ENCODE peak calls at places on chromosomes 6 and 20, in four cellular contexts. N, M, F and T are unnamed samples.

GRCh38 chr6:145491126-145491525 is 244.2 kb downstream of the EPM2A start:
- DNase-seq in N (no peak), M (no peak), F (no peak), T (no peak)

GRCh38 chr6:116019428-116019827 is 41.3 kb downstream of the FRK start:
- DNase-seq in N (peak), M (no peak), F (no peak), T (no peak)

GRCh38 chr6:38973178-38974057 is 75.2 kb upstream of the GLP1R start:
- DNase-seq in N (peak), M (peak), F (no peak), T (peak)

GRCh38 chr6:33313105-33313708 is 671 bp downstream of the TAPBP start:
- DNase-seq in N (no peak), M (peak), F (no peak), T (peak)

GRCh38 chr6:77463308-77463880 is at the start of gene HTR1B:
- DNase-seq in N (no peak), M (no peak), F (no peak), T (peak)

GRCh38 chr20:23995905-23996666 is 7.5 kb upstream of the GGTLC1 start:
- DNase-seq in N (no peak), M (peak), F (peak), T (peak)

GRCh38 chr6:149268146-149268545 is 49.4 kb upstream of the TAB2 start:
- DNase-seq in N (no peak), M (no peak), F (no peak), T (no peak)

GRCh38 chr6:3208096-3208774 is 19.2 kb downstream of the TUBB2B start:
- DNase-seq in N (no peak), M (peak), F (no peak), T (peak)

GRCh38 chr6:166221040-166221439 is 53.4 kb upstream of the TBXT start:
- DNase-seq in N (no peak), M (no peak), F (no peak), T (no peak)

GRCh38 chr6:162681447-162681846 is 46.1 kb downstream of the PRKN start:
- DNase-seq in N (no peak), M (no peak), F (no peak), T (no peak)

GRCh38 chr6:4274382-4275082 is 139.2 kb upstream of the ECI2 start:
- DNase-seq in N (no peak), M (peak), F (no peak), T (peak)

GRCh38 chr6:112827793-112828192 is 480.7 kb downstream of the RFPL4B start:
- DNase-seq in N (peak), M (no peak), F (no peak), T (no peak)

GRCh38 chr6:140078552-140079126 is 704.2 kb upstream of the CITED2 start:
- DNase-seq in N (no peak), M (no peak), F (no peak), T (peak)

GRCh38 chr6:130070747-130071146 is 52.4 kb downstream of the L3MBTL3 start:
- DNase-seq in N (no peak), M (no peak), F (no peak), T (no peak)

GRCh38 chr6:14719273-14719672 is 526.6 kb upstream of the JARID2 start:
- DNase-seq in N (no peak), M (no peak), F (no peak), T (no peak)

GRCh38 chr6:14713966-14714631 is 531.8 kb upstream of the JARID2 start:
- DNase-seq in N (no peak), M (no peak), F (no peak), T (no peak)

GRCh38 chr6:14720411-14721102 is 525.3 kb upstream of the JARID2 start:
- DNase-seq in N (no peak), M (no peak), F (no peak), T (no peak)

GRCh38 chr6:14716499-14717146 is 529.2 kb upstream of the JARID2 start:
- DNase-seq in N (no peak), M (no peak), F (no peak), T (no peak)

GRCh38 chr6:14717307-14717706 is 528.6 kb upstream of the JARID2 start:
- DNase-seq in N (no peak), M (no peak), F (no peak), T (no peak)
- TF ChIP-seq USF2 in N (no peak), M (no peak), F (no peak), T (no peak)

GRCh38 chr6:127737009-127737486 is 160.1 kb downstream of the C6orf58 start:
- DNase-seq in N (peak), M (peak), F (peak), T (peak)
- TF ChIP-seq CTCF in N (peak), M (peak), F (peak), T (peak)

DNA sequence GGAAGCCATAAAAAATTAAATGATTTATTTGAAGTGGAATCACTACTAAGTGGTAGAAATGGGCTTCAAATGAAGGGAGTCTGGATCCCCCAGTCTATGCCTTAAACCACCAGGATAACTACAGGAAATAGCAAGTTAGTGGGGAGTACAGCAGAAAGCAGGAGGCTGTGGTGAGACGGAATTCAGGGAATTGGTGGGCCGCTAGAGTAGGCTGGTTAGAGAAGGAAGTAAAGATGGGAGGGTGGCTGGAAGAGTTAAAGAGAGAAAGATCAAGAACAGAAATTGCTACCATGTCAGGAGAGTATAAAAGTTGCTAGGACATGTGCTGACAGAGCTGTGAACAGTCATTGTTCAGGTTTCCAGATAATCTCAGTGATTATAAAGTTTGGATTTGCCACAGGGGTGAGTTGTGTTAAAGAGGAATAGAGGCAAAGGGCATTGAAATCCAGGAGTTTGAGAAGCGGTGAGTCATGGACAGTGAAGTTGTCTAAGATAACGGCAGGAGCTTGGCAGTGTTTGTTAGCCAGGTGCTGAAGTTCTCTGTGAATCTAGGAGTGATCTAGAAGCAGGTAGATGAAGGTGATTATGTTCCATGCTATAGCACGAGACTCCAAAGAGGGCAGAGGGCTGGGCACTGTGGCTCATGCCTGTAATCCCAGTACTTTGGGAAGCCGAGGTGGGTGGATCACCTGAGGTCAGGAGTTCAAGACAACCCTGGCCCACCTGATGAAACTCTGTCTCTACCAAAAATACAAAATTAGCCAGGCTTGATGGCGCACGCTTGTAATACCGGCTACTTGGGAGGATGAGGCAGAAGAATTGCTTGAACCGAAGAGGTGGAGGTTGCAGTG is 13.7 kb upstream of the HINT3 start:
- DNase-seq in N (no peak), M (peak), F (no peak), T (peak)
- TF ChIP-seq CHD1 in N (no peak), M (no peak), F (no peak), T (no peak)

DNA sequence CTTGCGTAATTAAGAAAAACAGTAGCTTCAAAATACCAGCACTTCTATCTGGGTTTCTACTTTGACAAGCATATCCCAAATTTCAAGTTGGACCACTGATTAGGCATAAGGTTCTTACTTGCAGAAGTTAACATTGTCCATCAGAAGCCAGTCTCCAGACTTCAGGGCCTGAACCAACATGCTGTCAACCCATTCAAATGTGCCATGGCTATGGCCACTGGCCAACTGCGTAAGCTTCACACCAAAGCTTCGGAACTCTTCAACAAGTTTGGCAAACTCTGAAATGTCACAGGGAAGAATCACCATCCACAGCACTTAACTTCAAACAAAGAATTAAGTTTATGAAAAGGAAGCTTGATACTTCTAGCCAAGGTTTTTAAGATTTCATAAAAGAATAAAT is 78.0 kb upstream of the LYRM2 start:
- DNase-seq in N (no peak), M (no peak), F (no peak), T (no peak)
- TF ChIP-seq USF2 in N (no peak), M (no peak), F (no peak), T (no peak)

GRCh38 chr6:146666909-146667308 is 68.1 kb downstream of the ADGB start:
- DNase-seq in N (no peak), M (no peak), F (no peak), T (no peak)
- TF ChIP-seq CTCF in N (no peak), M (peak), F (no peak), T (no peak)